ENCODE peak calls at places on chromosome 16, in seven cellular contexts. J is NCI-H1092; A is NCI-H510A treated with DMSO at 0.1 percent for 48 hours; R is GM23248; S is stimulated activated CD4-positive, alpha-beta T cell treated with anti-CD3 and anti-CD28 coated beads, Interleukin-15, amount 100 ng/mL, for 24 hours; C is HT-29; V is iris pigment epithelial cell. L is an unnamed sample.

GRCh38 chr16:12529582-12529981 is 274.1 kb downstream of the CPPED1 start:
- DNase-seq in V (peak; percentile 5), S (no peak), R (no peak), C (no peak), J (no peak), A (no peak), L (no peak)

GRCh38 chr16:85908444-85908843 is 9.5 kb downstream of the IRF8 start:
- DNase-seq in V (no peak), R (no peak), J (no peak), A (no peak), C (no peak), S (no peak), L (no peak)

GRCh38 chr16:49460786-49461470 is 87.3 kb downstream of the C16orf78 start:
- DNase-seq in A (no peak), R (no peak), S (no peak), C (no peak), J (no peak), V (no peak), L (no peak)

GRCh38 chr16:89722392-89723278 is 1.3 kb downstream of the ZNF276 start:
- DNase-seq in R (peak; percentile 26), C (peak; percentile 75), V (peak; percentile 72), J (no peak), A (no peak), S (peak; percentile 76), L (peak; percentile 43)

GRCh38 chr16:873889-874288 is 73.4 kb upstream of the GNG13 start:
- DNase-seq in A (no peak), R (no peak), V (no peak), S (no peak), J (no peak), C (no peak), L (no peak)

GRCh38 chr16:75555213-75555706 is 792 bp downstream of the TMEM231 start:
- DNase-seq in V (peak; percentile 90), J (peak; percentile 64), S (peak; percentile 44), R (peak; percentile 95), A (peak; percentile 69), C (peak; percentile 79), L (peak; percentile 97)

GRCh38 chr16:86018487-86018886 is 119.5 kb downstream of the IRF8 start:
- DNase-seq in S (no peak), J (no peak), C (no peak), V (peak; percentile 37), R (peak; percentile 34), A (no peak), L (no peak)

GRCh38 chr16:49795513-49795912 is 60.4 kb downstream of the ZNF423 start:
- DNase-seq in J (no peak), V (no peak), C (no peak), R (no peak), S (no peak), A (no peak), L (no peak)

GRCh38 chr16:2785101-2785991 is 2.0 kb downstream of the PRSS33 start:
- DNase-seq in R (no peak), A (no peak), V (no peak), J (no peak), S (peak; percentile 68), C (no peak), L (no peak)

GRCh38 chr16:30838876-30839471 is 52.0 kb upstream of the ZNF629 start:
- DNase-seq in R (no peak), C (peak; percentile 26), V (no peak), S (no peak), A (no peak), J (no peak), L (no peak)

GRCh38 chr16:82368041-82368440 is 198.0 kb upstream of the MPHOSPH6 start:
- DNase-seq in R (peak; percentile 51), J (no peak), S (peak; percentile 3), V (peak; percentile 45), C (peak; percentile 55), A (peak; percentile 3), L (peak; percentile 42)

GRCh38 chr16:35598696-35599332 is 2139.4 kb downstream of the TP53TG3F start:
- DNase-seq in S (no peak), J (no peak), V (no peak), C (peak; percentile 22), R (no peak), A (no peak), L (no peak)

GRCh38 chr16:9090101-9090959 is 1.1 kb upstream of the HAPSTR1 start:
- DNase-seq in A (no peak), S (peak; percentile 70), C (no peak), V (no peak), J (no peak), R (peak; percentile 50), L (no peak)

GRCh38 chr16:4378202-4378666 is 6.6 kb downstream of the VASN start:
- DNase-seq in A (no peak), R (peak; percentile 88), C (no peak), J (no peak), S (no peak), V (no peak), L (peak; percentile 46)

GRCh38 chr16:86077243-86077940 is 178.4 kb downstream of the IRF8 start:
- DNase-seq in S (no peak), A (no peak), C (no peak), R (no peak), V (no peak), J (no peak), L (no peak)

GRCh38 chr16:55597928-55598327 is 31.4 kb downstream of the CAPNS2 start:
- DNase-seq in R (no peak), J (no peak), V (no peak), C (peak; percentile 30), A (no peak), S (no peak), L (no peak)

GRCh38 chr16:24850289-24850931 is 4.6 kb downstream of the SLC5A11 start:
- DNase-seq in V (peak; percentile 85), R (peak; percentile 69), S (no peak), C (no peak), J (no peak), A (no peak), L (peak; percentile 88)

GRCh38 chr16:54284931-54285413 is 1.6 kb downstream of the IRX3 start:
- DNase-seq in J (no peak), C (no peak), V (peak; percentile 31), A (no peak), S (no peak), R (peak; percentile 50), L (peak; percentile 17)

GRCh38 chr16:64475627-64476351 is 646.1 kb downstream of the CDH11 start:
- DNase-seq in J (no peak), S (no peak), V (peak; percentile 87), R (no peak), A (no peak), C (no peak), L (no peak)

GRCh38 chr16:66036162-66036561 is 330.3 kb upstream of the CDH5 start:
- DNase-seq in V (peak; percentile 12), A (no peak), J (no peak), C (no peak), R (peak; percentile 42), S (no peak), L (peak; percentile 23)

GRCh38 chr16:75052481-75053211 is 53.8 kb downstream of the ZNRF1 start:
- DNase-seq in V (no peak), R (no peak), J (no peak), A (no peak), S (no peak), C (no peak), L (no peak)

GRCh38 chr16:70482624-70483023 is 28.2 kb downstream of the FCSK start:
- DNase-seq in J (no peak), C (no peak), S (no peak), V (no peak), R (peak; percentile 45), A (no peak), L (peak; percentile 41)

GRCh38 chr16:13335894-13336293 is 434.5 kb downstream of the SHISA9 start:
- DNase-seq in J (no peak), S (no peak), R (no peak), A (no peak), C (no peak), V (no peak), L (no peak)

GRCh38 chr16:11670171-11671131 is 2.2 kb downstream of the SNN start:
- DNase-seq in R (peak; percentile 29), S (peak; percentile 45), J (no peak), A (no peak), V (no peak), C (no peak), L (no peak)

GRCh38 chr16:86635926-86636325 is 57.6 kb downstream of the FOXL1 start:
- DNase-seq in C (no peak), J (no peak), A (no peak), V (no peak), R (no peak), S (no peak), L (no peak)

GRCh38 chr16:85781685-85782370 is 17.5 kb downstream of the EMC8 start:
- DNase-seq in A (no peak), R (peak; percentile 65), J (peak; percentile 40), S (no peak), C (peak; percentile 15), V (peak; percentile 31), L (no peak)

GRCh38 chr16:66953462-66954096 is 7.5 kb upstream of the CES3 start:
- DNase-seq in S (no peak), A (no peak), V (no peak), J (no peak), R (no peak), C (peak; percentile 22), L (no peak)

GRCh38 chr16:76450890-76451289 is 173.7 kb downstream of the CNTNAP4 start:
- DNase-seq in S (no peak), R (no peak), V (no peak), A (no peak), C (no peak), J (no peak), L (no peak)

GRCh38 chr16:71439531-71439930 is 2.3 kb downstream of the TLE7 start:
- DNase-seq in A (no peak), V (no peak), S (no peak), C (no peak), J (no peak), R (peak; percentile 18), L (no peak)

GRCh38 chr16:68374251-68374805 is 63.5 kb downstream of the PRMT7 start:
- DNase-seq in A (no peak), J (no peak), C (no peak), S (no peak), V (no peak), R (no peak), L (no peak)

GRCh38 chr16:22103371-22103890 is 11.1 kb downstream of the VWA3A start:
- DNase-seq in V (no peak), S (no peak), A (no peak), C (no peak), R (no peak), J (no peak), L (no peak)

GRCh38 chr16:85555549-85556455 is 57.3 kb upstream of the GSE1 start:
- DNase-seq in J (peak; percentile 72), S (peak; percentile 45), V (peak; percentile 48), R (peak; percentile 61), A (no peak), C (peak; percentile 34), L (peak; percentile 46)

L was measured in ELR.